ENCODE peak calls at places on chromosome 14, in ten cellular contexts. W is COR-L47; D is endothelial cell; J is stimulated activated CD4-positive, alpha-beta T cell treated with anti-CD3 and anti-CD28 coated beads, TNF-alpha, amount 100 ng/mL, for 24 hours; Q is astrocyte of the hippocampus; L is CD8-positive, alpha-beta T cell; A is activated CD4-positive, CD25-positive, alpha-beta regulatory T cell; B is GM20000; N is tibial artery; E is ascending aorta. Y is an unnamed sample.

GRCh38 chr14:91390165-91390778 is 27.3 kb downstream of the CCDC88C start:
- DNase-seq in W (no peak), D (no peak), J (no peak), Q (peak), L (no peak), A (no peak), B (no peak), N (no peak), E (no peak), Y (no peak)

GRCh38 chr14:24372701-24373416 is 4.9 kb downstream of the NFATC4 start:
- DNase-seq in W (no peak), D (no peak), J (no peak), Q (no peak), L (no peak), A (no peak), B (no peak), N (no peak), E (no peak), Y (no peak)

GRCh38 chr14:58701156-58701555 is 63.4 kb downstream of the DACT1 start:
- DNase-seq in W (no peak), D (no peak), J (no peak), Q (no peak), L (no peak), A (no peak), B (no peak), N (no peak), E (no peak), Y (no peak)

GRCh38 chr14:68685419-68686211 is 107.3 kb downstream of the ZFP36L1 start:
- DNase-seq in W (no peak), D (no peak), J (peak), Q (peak), L (peak), A (peak), B (peak), N (no peak), E (no peak), Y (no peak)

GRCh38 chr14:24398943-24399801 is at the start of gene NYNRIN:
- DNase-seq in W (peak), D (peak), J (no peak), Q (peak), L (peak), A (no peak), B (no peak), N (peak), E (peak), Y (peak)

GRCh38 chr14:54650331-54651017 is 83.5 kb downstream of the SAMD4A start:
- DNase-seq in W (no peak), D (no peak), J (no peak), Q (peak), L (no peak), A (no peak), B (no peak), N (peak), E (peak), Y (no peak)

GRCh38 chr14:56805992-56806737 is 4.1 kb downstream of the OTX2 start:
- DNase-seq in W (no peak), D (no peak), J (no peak), Q (no peak), L (no peak), A (no peak), B (no peak), N (no peak), E (no peak), Y (no peak)

GRCh38 chr14:37901978-37902377 is 305.7 kb upstream of the SSTR1 start:
- DNase-seq in W (no peak), D (no peak), J (no peak), Q (no peak), L (no peak), A (no peak), B (no peak), N (peak), E (peak), Y (no peak)

GRCh38 chr14:104250175-104250574 is 111.8 kb downstream of the KIF26A start:
- DNase-seq in W (no peak), D (no peak), J (no peak), Q (no peak), L (peak), A (no peak), B (no peak), N (no peak), E (no peak), Y (no peak)

GRCh38 chr14:86946446-86946845 is 1046.5 kb downstream of the GALC start:
- DNase-seq in W (no peak), D (no peak), J (no peak), Q (no peak), L (no peak), A (no peak), B (no peak), N (no peak), E (no peak), Y (no peak)

GRCh38 chr14:70303528-70304293 is 55.8 kb downstream of the COX16 start:
- DNase-seq in W (no peak), D (no peak), J (no peak), Q (no peak), L (no peak), A (no peak), B (no peak), N (no peak), E (no peak), Y (no peak)

GRCh38 chr14:71397371-71397770 is 490.1 kb downstream of the PCNX1 start:
- DNase-seq in W (no peak), D (no peak), J (no peak), Q (no peak), L (no peak), A (no peak), B (no peak), N (no peak), E (no peak), Y (no peak)

GRCh38 chr14:99484106-99484505 is 2.9 kb downstream of the CCNK start:
- DNase-seq in W (no peak), D (no peak), J (no peak), Q (no peak), L (no peak), A (no peak), B (no peak), N (no peak), E (no peak), Y (no peak)

GRCh38 chr14:65993996-65994395 is 492.2 kb upstream of the CCDC196 start:
- DNase-seq in W (no peak), D (no peak), J (no peak), Q (no peak), L (no peak), A (no peak), B (no peak), N (no peak), E (no peak), Y (no peak)

GRCh38 chr14:68464716-68465115 is 328.2 kb downstream of the ZFP36L1 start:
- DNase-seq in W (no peak), D (no peak), J (no peak), Q (peak), L (no peak), A (no peak), B (no peak), N (no peak), E (no peak), Y (no peak)

GRCh38 chr14:83559721-83560120 is 1970.2 kb upstream of the FLRT2 start:
- DNase-seq in W (no peak), D (no peak), J (no peak), Q (peak), L (no peak), A (no peak), B (no peak), N (no peak), E (no peak), Y (no peak)

GRCh38 chr14:21087294-21088091 is 11.0 kb downstream of the ZNF219 start:
- DNase-seq in W (peak), D (peak), J (no peak), Q (peak), L (peak), A (no peak), B (no peak), N (no peak), E (no peak), Y (peak)

Y was measured in WTC11.